ENCODE peak calls at places on chromosomes 7 and 10, in five cellular contexts. One of them, this sample, is unnamed.

GRCh38 chr7:7221602-7222038 is 39.3 kb downstream of the C1GALT1 start:
- DNase-seq in GM13976: no peak
- DNase-seq in stimulated activated CD8-positive, alpha-beta memory T cell treated with anti-CD3 and anti-CD28 coated beads, Interleukin-7, amount 100 ng/mL, for 1 hour: no peak
- DNase-seq in OCI-LY7: no peak
- DNase-seq in progenitor cell of endocrine pancreas: no peak
- DNase-seq in this sample: no peak

GRCh38 chr7:5177060-5177459 is 13.0 kb upstream of the WIPI2 start:
- DNase-seq in GM13976: peak
- DNase-seq in stimulated activated CD8-positive, alpha-beta memory T cell treated with anti-CD3 and anti-CD28 coated beads, Interleukin-7, amount 100 ng/mL, for 1 hour: no peak
- DNase-seq in OCI-LY7: no peak
- DNase-seq in progenitor cell of endocrine pancreas: no peak
- DNase-seq in this sample: no peak

GRCh38 chr10:99406149-99406548 is 24.3 kb downstream of the GOT1 start:
- DNase-seq in GM13976: no peak
- DNase-seq in stimulated activated CD8-positive, alpha-beta memory T cell treated with anti-CD3 and anti-CD28 coated beads, Interleukin-7, amount 100 ng/mL, for 1 hour: no peak
- DNase-seq in OCI-LY7: no peak
- DNase-seq in progenitor cell of endocrine pancreas: no peak
- DNase-seq in this sample: no peak

GRCh38 chr10:33441561-33441960 is 107.1 kb upstream of the NRP1 start:
- DNase-seq in GM13976: no peak
- DNase-seq in stimulated activated CD8-positive, alpha-beta memory T cell treated with anti-CD3 and anti-CD28 coated beads, Interleukin-7, amount 100 ng/mL, for 1 hour: no peak
- DNase-seq in OCI-LY7: no peak
- DNase-seq in progenitor cell of endocrine pancreas: no peak
- DNase-seq in this sample: no peak

GRCh38 chr10:43922335-43923280 is 273.9 kb upstream of the ZNF32 start:
- DNase-seq in GM13976: no peak
- DNase-seq in stimulated activated CD8-positive, alpha-beta memory T cell treated with anti-CD3 and anti-CD28 coated beads, Interleukin-7, amount 100 ng/mL, for 1 hour: no peak
- DNase-seq in OCI-LY7: peak
- DNase-seq in progenitor cell of endocrine pancreas: no peak
- DNase-seq in this sample: no peak

GRCh38 chr7:120842131-120842621 is 15.8 kb downstream of the TSPAN12 start:
- DNase-seq in GM13976: no peak
- DNase-seq in stimulated activated CD8-positive, alpha-beta memory T cell treated with anti-CD3 and anti-CD28 coated beads, Interleukin-7, amount 100 ng/mL, for 1 hour: no peak
- DNase-seq in OCI-LY7: no peak
- DNase-seq in progenitor cell of endocrine pancreas: no peak
- DNase-seq in this sample: no peak

GRCh38 chr10:81600185-81600584 is 274.8 kb upstream of the NRG3 start:
- DNase-seq in GM13976: no peak
- DNase-seq in stimulated activated CD8-positive, alpha-beta memory T cell treated with anti-CD3 and anti-CD28 coated beads, Interleukin-7, amount 100 ng/mL, for 1 hour: no peak
- DNase-seq in OCI-LY7: no peak
- DNase-seq in progenitor cell of endocrine pancreas: no peak
- DNase-seq in this sample: no peak

GRCh38 chr7:132084776-132085388 is 491.4 kb downstream of the PLXNA4 start:
- DNase-seq in GM13976: no peak
- DNase-seq in stimulated activated CD8-positive, alpha-beta memory T cell treated with anti-CD3 and anti-CD28 coated beads, Interleukin-7, amount 100 ng/mL, for 1 hour: no peak
- DNase-seq in OCI-LY7: no peak
- DNase-seq in progenitor cell of endocrine pancreas: no peak
- DNase-seq in this sample: peak

GRCh38 chr7:31082017-31082416 is 29.9 kb downstream of the ADCYAP1R1 start:
- DNase-seq in GM13976: no peak
- DNase-seq in stimulated activated CD8-positive, alpha-beta memory T cell treated with anti-CD3 and anti-CD28 coated beads, Interleukin-7, amount 100 ng/mL, for 1 hour: no peak
- DNase-seq in OCI-LY7: no peak
- DNase-seq in progenitor cell of endocrine pancreas: no peak
- DNase-seq in this sample: no peak

GRCh38 chr7:30206942-30207341 is 72.2 kb downstream of the MTURN start:
- DNase-seq in GM13976: no peak
- DNase-seq in stimulated activated CD8-positive, alpha-beta memory T cell treated with anti-CD3 and anti-CD28 coated beads, Interleukin-7, amount 100 ng/mL, for 1 hour: no peak
- DNase-seq in OCI-LY7: no peak
- DNase-seq in progenitor cell of endocrine pancreas: no peak
- DNase-seq in this sample: no peak

GRCh38 chr7:64946772-64947171 is 43.7 kb downstream of the ZNF273 start:
- DNase-seq in GM13976: no peak
- DNase-seq in stimulated activated CD8-positive, alpha-beta memory T cell treated with anti-CD3 and anti-CD28 coated beads, Interleukin-7, amount 100 ng/mL, for 1 hour: no peak
- DNase-seq in OCI-LY7: peak
- DNase-seq in progenitor cell of endocrine pancreas: no peak
- DNase-seq in this sample: no peak

GRCh38 chr7:150450491-150450992 is at the start of gene GIMAP8:
- DNase-seq in GM13976: peak
- DNase-seq in stimulated activated CD8-positive, alpha-beta memory T cell treated with anti-CD3 and anti-CD28 coated beads, Interleukin-7, amount 100 ng/mL, for 1 hour: no peak
- DNase-seq in OCI-LY7: no peak
- DNase-seq in progenitor cell of endocrine pancreas: no peak
- DNase-seq in this sample: no peak

GRCh38 chr10:50470798-50471582 is 152.8 kb downstream of the SGMS1 start:
- DNase-seq in GM13976: no peak
- DNase-seq in stimulated activated CD8-positive, alpha-beta memory T cell treated with anti-CD3 and anti-CD28 coated beads, Interleukin-7, amount 100 ng/mL, for 1 hour: no peak
- DNase-seq in OCI-LY7: no peak
- DNase-seq in progenitor cell of endocrine pancreas: no peak
- DNase-seq in this sample: no peak

GRCh38 chr7:47529826-47530555 is 51.9 kb downstream of the TNS3 start:
- DNase-seq in GM13976: no peak
- DNase-seq in stimulated activated CD8-positive, alpha-beta memory T cell treated with anti-CD3 and anti-CD28 coated beads, Interleukin-7, amount 100 ng/mL, for 1 hour: no peak
- DNase-seq in OCI-LY7: no peak
- DNase-seq in progenitor cell of endocrine pancreas: no peak
- DNase-seq in this sample: no peak

GRCh38 chr7:32670105-32670504 is 174.8 kb downstream of the AVL9 start:
- DNase-seq in GM13976: no peak
- DNase-seq in stimulated activated CD8-positive, alpha-beta memory T cell treated with anti-CD3 and anti-CD28 coated beads, Interleukin-7, amount 100 ng/mL, for 1 hour: no peak
- DNase-seq in OCI-LY7: no peak
- DNase-seq in progenitor cell of endocrine pancreas: no peak
- DNase-seq in this sample: peak

GRCh38 chr10:31952066-31952465 is 23.4 kb upstream of the ARHGAP12 start:
- DNase-seq in GM13976: no peak
- DNase-seq in stimulated activated CD8-positive, alpha-beta memory T cell treated with anti-CD3 and anti-CD28 coated beads, Interleukin-7, amount 100 ng/mL, for 1 hour: no peak
- DNase-seq in OCI-LY7: no peak
- DNase-seq in progenitor cell of endocrine pancreas: no peak
- DNase-seq in this sample: no peak

GRCh38 chr10:97422921-97423420 is 3.0 kb upstream of the PGAM1 start:
- DNase-seq in GM13976: no peak
- DNase-seq in stimulated activated CD8-positive, alpha-beta memory T cell treated with anti-CD3 and anti-CD28 coated beads, Interleukin-7, amount 100 ng/mL, for 1 hour: no peak
- DNase-seq in OCI-LY7: no peak
- DNase-seq in progenitor cell of endocrine pancreas: no peak
- DNase-seq in this sample: no peak

GRCh38 chr10:1163204-1163660 is 107.0 kb downstream of the WDR37 start:
- DNase-seq in GM13976: no peak
- DNase-seq in stimulated activated CD8-positive, alpha-beta memory T cell treated with anti-CD3 and anti-CD28 coated beads, Interleukin-7, amount 100 ng/mL, for 1 hour: no peak
- DNase-seq in OCI-LY7: no peak
- DNase-seq in progenitor cell of endocrine pancreas: no peak
- DNase-seq in this sample: no peak

GRCh38 chr7:134447383-134447782 is 11.5 kb downstream of the AKR1B1 start:
- DNase-seq in GM13976: no peak
- DNase-seq in stimulated activated CD8-positive, alpha-beta memory T cell treated with anti-CD3 and anti-CD28 coated beads, Interleukin-7, amount 100 ng/mL, for 1 hour: no peak
- DNase-seq in OCI-LY7: no peak
- DNase-seq in progenitor cell of endocrine pancreas: no peak
- DNase-seq in this sample: no peak

GRCh38 chr10:102322914-102323313 is 72.6 kb upstream of the NFKB2 start:
- DNase-seq in GM13976: no peak
- DNase-seq in stimulated activated CD8-positive, alpha-beta memory T cell treated with anti-CD3 and anti-CD28 coated beads, Interleukin-7, amount 100 ng/mL, for 1 hour: peak
- DNase-seq in OCI-LY7: no peak
- DNase-seq in progenitor cell of endocrine pancreas: no peak
- DNase-seq in this sample: no peak

GRCh38 chr7:71842376-71842775 is 569.8 kb downstream of the CALN1 start:
- DNase-seq in GM13976: no peak
- DNase-seq in stimulated activated CD8-positive, alpha-beta memory T cell treated with anti-CD3 and anti-CD28 coated beads, Interleukin-7, amount 100 ng/mL, for 1 hour: no peak
- DNase-seq in OCI-LY7: no peak
- DNase-seq in progenitor cell of endocrine pancreas: no peak
- DNase-seq in this sample: no peak

GRCh38 chr10:104614245-104614831 is 26.8 kb upstream of the SORCS3 start:
- DNase-seq in GM13976: peak
- DNase-seq in stimulated activated CD8-positive, alpha-beta memory T cell treated with anti-CD3 and anti-CD28 coated beads, Interleukin-7, amount 100 ng/mL, for 1 hour: no peak
- DNase-seq in OCI-LY7: peak
- DNase-seq in progenitor cell of endocrine pancreas: no peak
- DNase-seq in this sample: peak

GRCh38 chr10:4082851-4083250 is 297.8 kb upstream of the KLF6 start:
- DNase-seq in GM13976: no peak
- DNase-seq in stimulated activated CD8-positive, alpha-beta memory T cell treated with anti-CD3 and anti-CD28 coated beads, Interleukin-7, amount 100 ng/mL, for 1 hour: no peak
- DNase-seq in OCI-LY7: no peak
- DNase-seq in progenitor cell of endocrine pancreas: no peak
- DNase-seq in this sample: no peak

GRCh38 chr10:3782456-3783312 is 2.3 kb downstream of the KLF6 start:
- DNase-seq in GM13976: peak
- DNase-seq in stimulated activated CD8-positive, alpha-beta memory T cell treated with anti-CD3 and anti-CD28 coated beads, Interleukin-7, amount 100 ng/mL, for 1 hour: no peak
- DNase-seq in OCI-LY7: peak
- DNase-seq in progenitor cell of endocrine pancreas: no peak
- DNase-seq in this sample: peak

GRCh38 chr7:147014596-147014995 is 898.0 kb downstream of the CNTNAP2 start:
- DNase-seq in GM13976: no peak
- DNase-seq in stimulated activated CD8-positive, alpha-beta memory T cell treated with anti-CD3 and anti-CD28 coated beads, Interleukin-7, amount 100 ng/mL, for 1 hour: no peak
- DNase-seq in OCI-LY7: no peak
- DNase-seq in progenitor cell of endocrine pancreas: no peak
- DNase-seq in this sample: no peak